ENCODE peak calls at places on chromosomes 3 and 15, in eight cellular contexts. C, N, M, F, Z, I, H and K are unnamed samples.

GRCh38 chr3:124592658-124593441 is 137.4 kb upstream of the UMPS start:
- DNase-seq in C (no peak), N (no peak), M (no peak), F (peak; percentile 66), Z (no peak), I (peak; percentile 44), H (no peak), K (no peak)

GRCh38 chr15:41507820-41508290 is 5.8 kb downstream of the LTK start:
- DNase-seq in C (no peak), N (no peak), M (no peak), F (peak; percentile 82), Z (no peak), I (no peak), H (no peak), K (no peak)

GRCh38 chr3:167728176-167728575 is 6.5 kb downstream of the PDCD10 start:
- DNase-seq in C (no peak), N (no peak), M (no peak), F (no peak), Z (peak; percentile 66), I (no peak), H (no peak), K (no peak)

GRCh38 chr3:149468504-149469212 is 5.8 kb upstream of the TM4SF4 start:
- DNase-seq in C (no peak), N (no peak), M (no peak), F (no peak), Z (peak; percentile 57), I (no peak), H (no peak), K (no peak)

GRCh38 chr3:164007764-164008163 is 1070.5 kb downstream of the SI start:
- DNase-seq in C (no peak), N (no peak), M (no peak), F (no peak), Z (no peak), I (no peak), H (no peak), K (no peak)

GRCh38 chr15:50055333-50056278 is 63.4 kb downstream of the ATP8B4 start:
- DNase-seq in C (no peak), N (no peak), M (no peak), F (no peak), Z (peak; percentile 99), I (no peak), H (no peak), K (no peak)

GRCh38 chr15:70474682-70475438 is 288.5 kb downstream of the UACA start:
- DNase-seq in C (no peak), N (no peak), M (no peak), F (no peak), Z (peak; percentile 97), I (no peak), H (no peak), K (no peak)

GRCh38 chr15:84911879-84912660 is 27.6 kb downstream of the SLC28A1 start:
- DNase-seq in C (peak; percentile 87), N (no peak), M (no peak), F (peak; percentile 60), Z (peak; percentile 100), I (no peak), H (no peak), K (no peak)

GRCh38 chr15:65077981-65078352 is 1.4 kb downstream of the KBTBD13 start:
- DNase-seq in C (peak; percentile 77), N (peak; percentile 19), M (peak; percentile 26), F (peak; percentile 87), Z (peak; percentile 65), I (no peak), H (no peak), K (peak; percentile 75)

GRCh38 chr15:32824777-32825176 is 107.0 kb downstream of the GREM1 start:
- DNase-seq in C (no peak), N (no peak), M (no peak), F (no peak), Z (peak; percentile 93), I (no peak), H (no peak), K (no peak)

GRCh38 chr3:19457449-19457848 is 309.1 kb downstream of the KCNH8 start:
- DNase-seq in C (no peak), N (no peak), M (no peak), F (no peak), Z (no peak), I (no peak), H (no peak), K (no peak)

GRCh38 chr15:85831415-85832113 is 36.8 kb upstream of the KLHL25 start:
- DNase-seq in C (peak; percentile 69), N (no peak), M (peak; percentile 15), F (peak; percentile 76), Z (peak; percentile 62), I (peak; percentile 67), H (no peak), K (peak; percentile 33)

GRCh38 chr3:79534732-79535131 is 233.1 kb downstream of the ROBO1 start:
- DNase-seq in C (no peak), N (no peak), M (no peak), F (no peak), Z (no peak), I (no peak), H (no peak), K (no peak)

GRCh38 chr3:61331937-61332590 is 80.8 kb upstream of the FHIT start:
- DNase-seq in C (no peak), N (no peak), M (no peak), F (no peak), Z (no peak), I (no peak), H (no peak), K (peak; percentile 37)

GRCh38 chr3:66405701-66406091 is 95.1 kb downstream of the LRIG1 start:
- DNase-seq in C (no peak), N (no peak), M (no peak), F (no peak), Z (peak; percentile 93), I (peak; percentile 69), H (no peak), K (no peak)

GRCh38 chr3:9178697-9179096 is 70.7 kb downstream of the SRGAP3 start:
- DNase-seq in C (no peak), N (no peak), M (no peak), F (no peak), Z (no peak), I (no peak), H (no peak), K (no peak)

GRCh38 chr3:187368765-187369450 is 723 bp downstream of the RTP4 start:
- DNase-seq in C (no peak), N (no peak), M (no peak), F (no peak), Z (peak; percentile 15), I (no peak), H (no peak), K (no peak)

GRCh38 chr3:11271986-11272904 is at the start of gene ATG7:
- DNase-seq in C (peak; percentile 98), N (peak; percentile 95), M (peak; percentile 95), F (peak; percentile 98), Z (peak; percentile 94), I (peak; percentile 96), H (peak; percentile 18), K (peak; percentile 87)

GRCh38 chr15:45026646-45027045 is 3.7 kb downstream of the SORD start:
- DNase-seq in C (no peak), N (no peak), M (no peak), F (no peak), Z (no peak), I (no peak), H (no peak), K (no peak)

GRCh38 chr3:63869929-63870328 is 6.3 kb downstream of the ATXN7 start:
- DNase-seq in C (no peak), N (no peak), M (no peak), F (no peak), Z (no peak), I (no peak), H (no peak), K (no peak)

GRCh38 chr15:79450648-79451047 is 18.5 kb downstream of the MINAR1 start:
- DNase-seq in C (no peak), N (no peak), M (no peak), F (no peak), Z (peak; percentile 4), I (no peak), H (no peak), K (no peak)

GRCh38 chr3:128267541-128267940 is 114.3 kb downstream of the EEFSEC start:
- DNase-seq in C (no peak), N (no peak), M (no peak), F (no peak), Z (no peak), I (no peak), H (no peak), K (no peak)

GRCh38 chr15:56411122-56411749 is 46.0 kb downstream of the TEX9 start:
- DNase-seq in C (no peak), N (no peak), M (no peak), F (no peak), Z (peak; percentile 32), I (no peak), H (no peak), K (no peak)

GRCh38 chr15:29127506-29128430 is 141.9 kb downstream of the NSMCE3 start:
- DNase-seq in C (no peak), N (no peak), M (no peak), F (no peak), Z (no peak), I (no peak), H (no peak), K (no peak)

GRCh38 chr3:14913071-14913925 is 34.1 kb upstream of the NR2C2 start:
- DNase-seq in C (no peak), N (no peak), M (no peak), F (no peak), Z (no peak), I (no peak), H (no peak), K (no peak)

GRCh38 chr3:11272913-11273574 is 847 bp downstream of the ATG7 start:
- DNase-seq in C (no peak), N (no peak), M (no peak), F (no peak), Z (peak; percentile 15), I (no peak), H (no peak), K (no peak)

GRCh38 chr15:74314897-74315438 is 52.5 kb downstream of the CYP11A1 start:
- DNase-seq in C (no peak), N (no peak), M (no peak), F (no peak), Z (no peak), I (no peak), H (no peak), K (no peak)